ENCODE peak calls at places on chromosomes 6 and 20, in four cellular contexts. M, S, V and R are unnamed samples.

GRCh38 chr6:31723980-31724691 is 963 bp downstream of the MPIG6B start:
- DNase-seq in M (no peak), S (no peak), V (peak), R (no peak)

GRCh38 chr6:18327621-18328548 is 59.3 kb upstream of the RNF144B start:
- DNase-seq in M (no peak), S (no peak), V (peak), R (no peak)

GRCh38 chr6:108565893-108566292 is 5.2 kb downstream of the FOXO3 start:
- DNase-seq in M (peak), S (no peak), V (no peak), R (no peak)

GRCh38 chr6:7143161-7143974 is 35.6 kb downstream of the RREB1 start:
- DNase-seq in M (no peak), S (no peak), V (no peak), R (no peak)

GRCh38 chr6:47135772-47136171 is 93.6 kb upstream of the ADGRF1 start:
- DNase-seq in M (peak), S (no peak), V (no peak), R (no peak)

GRCh38 chr6:38696345-38696744 is 6.6 kb downstream of the GLO1 start:
- DNase-seq in M (no peak), S (no peak), V (peak), R (no peak)

GRCh38 chr6:5054427-5054873 is 30.7 kb upstream of the PPP1R3G start:
- DNase-seq in M (peak), S (no peak), V (no peak), R (no peak)

GRCh38 chr6:43014434-43014909 is 423 bp downstream of the KLHDC3 start:
- DNase-seq in M (peak), S (no peak), V (no peak), R (no peak)

GRCh38 chr20:6122111-6122872 is 538 bp downstream of the FERMT1 start:
- DNase-seq in M (peak), S (no peak), V (no peak), R (no peak)

GRCh38 chr20:37518606-37519507 is 2.2 kb upstream of the NNAT start:
- DNase-seq in M (no peak), S (no peak), V (no peak), R (no peak)

GRCh38 chr6:37554480-37554819 is 54.8 kb upstream of the CCDC167 start:
- DNase-seq in M (peak), S (no peak), V (no peak), R (no peak)

GRCh38 chr20:5400164-5400762 is 83.5 kb upstream of the PROKR2 start:
- DNase-seq in M (peak), S (no peak), V (no peak), R (no peak)

GRCh38 chr6:159961523-159961922 is 7.4 kb upstream of the IGF2R start:
- DNase-seq in M (peak), S (no peak), V (no peak), R (no peak)

GRCh38 chr20:5160882-5161281 is 34.1 kb downstream of the CDS2 start:
- DNase-seq in M (no peak), S (no peak), V (no peak), R (no peak)

GRCh38 chr20:41047975-41048305 is 19.3 kb downstream of the TOP1 start:
- DNase-seq in M (peak), S (no peak), V (no peak), R (no peak)

GRCh38 chr6:108801331-108801730 is 46.9 kb upstream of the ARMC2 start:
- DNase-seq in M (no peak), S (no peak), V (no peak), R (no peak)

GRCh38 chr20:32570401-32571190 is 14.5 kb downstream of the NOL4L start:
- DNase-seq in M (no peak), S (no peak), V (no peak), R (no peak)

GRCh38 chr6:14077193-14077853 is 40.2 kb upstream of the CD83 start:
- DNase-seq in M (no peak), S (no peak), V (no peak), R (no peak)

GRCh38 chr20:54351371-54352136 is 123.8 kb upstream of the DOK5 start:
- DNase-seq in M (no peak), S (no peak), V (no peak), R (no peak)

GRCh38 chr20:4090756-4091331 is 75.5 kb upstream of the RNF24 start:
- DNase-seq in M (peak), S (no peak), V (no peak), R (no peak)

GRCh38 chr6:148166339-148166949 is 176.2 kb upstream of the SASH1 start:
- DNase-seq in M (peak), S (no peak), V (no peak), R (no peak)

GRCh38 chr6:44898296-44898930 is 429.7 kb upstream of the RUNX2 start:
- DNase-seq in M (peak), S (no peak), V (no peak), R (no peak)

GRCh38 chr6:149267513-149268043 is 49.9 kb upstream of the TAB2 start:
- DNase-seq in M (no peak), S (no peak), V (no peak), R (no peak)

GRCh38 chr6:4374231-4374630 is 238.9 kb upstream of the ECI2 start:
- DNase-seq in M (no peak), S (no peak), V (no peak), R (no peak)

GRCh38 chr6:8131265-8131897 is 29.0 kb upstream of the EEF1E1 start:
- DNase-seq in M (peak), S (no peak), V (peak), R (no peak)

GRCh38 chr6:161618816-161619454 is 345.1 kb upstream of the AGPAT4 start:
- DNase-seq in M (peak), S (no peak), V (peak), R (no peak)

GRCh38 chr20:8370774-8371173 is 238.7 kb downstream of the PLCB1 start:
- DNase-seq in M (no peak), S (no peak), V (no peak), R (no peak)

GRCh38 chr6:6148192-6148815 is 141.6 kb upstream of the NRN1 start:
- DNase-seq in M (no peak), S (no peak), V (no peak), R (no peak)

GRCh38 chr20:13507646-13508045 is 131.1 kb downstream of the TASP1 start:
- DNase-seq in M (no peak), S (no peak), V (no peak), R (no peak)

GRCh38 chr6:42336431-42336830 is 115.3 kb downstream of the TRERF1 start:
- DNase-seq in M (no peak), S (no peak), V (peak), R (no peak)

GRCh38 chr6:257774-258173 is 34.5 kb upstream of the DUSP22 start:
- DNase-seq in M (no peak), S (no peak), V (no peak), R (no peak)

GRCh38 chr6:129679250-129679649 is 30.7 kb downstream of the ARHGAP18 start:
- DNase-seq in M (peak), S (no peak), V (no peak), R (no peak)

GRCh38 chr6:40791004-40791403 is 203.8 kb upstream of the LRFN2 start:
- DNase-seq in M (no peak), S (no peak), V (peak), R (no peak)

GRCh38 chr6:80338201-80338836 is 231.8 kb downstream of the BCKDHB start:
- DNase-seq in M (peak), S (peak), V (peak), R (peak)

GRCh38 chr6:75802366-75802765 is 53.3 kb downstream of the MYO6 start:
- DNase-seq in M (peak), S (no peak), V (no peak), R (no peak)

GRCh38 chr20:49481116-49481515 is 1.4 kb downstream of the KCNB1 start:
- DNase-seq in M (no peak), S (no peak), V (no peak), R (no peak)

GRCh38 chr20:49479785-49480184 is 2.7 kb downstream of the KCNB1 start:
- DNase-seq in M (no peak), S (no peak), V (peak), R (no peak)

GRCh38 chr20:49478754-49479689 is 3.4 kb downstream of the KCNB1 start:
- DNase-seq in M (no peak), S (no peak), V (no peak), R (no peak)

GRCh38 chr20:49482173-49482572 is 295 bp downstream of the KCNB1 start:
- DNase-seq in M (no peak), S (no peak), V (no peak), R (no peak)

GRCh38 chr20:49480236-49480635 is 2.2 kb downstream of the KCNB1 start:
- DNase-seq in M (no peak), S (no peak), V (peak), R (no peak)
- TF ChIP-seq CTCF in M (no peak), S (no peak), V (no peak), R (no peak)

GRCh38 chr6:28497893-28498292 is 17.7 kb downstream of the GPX6 start:
- DNase-seq in M (no peak), S (no peak), V (no peak), R (no peak)
- TF ChIP-seq CTCF in M (no peak), S (no peak), V (no peak), R (no peak)

GRCh38 chr6:26260791-26261484 is 104.1 kb upstream of the BTN3A2 start:
- DNase-seq in M (no peak), S (no peak), V (no peak), R (no peak)
- TF ChIP-seq CTCF in M (no peak), S (no peak), V (no peak), R (no peak)

GRCh38 chr6:68976260-68976659 is 341.2 kb downstream of the ADGRB3 start:
- DNase-seq in M (no peak), S (no peak), V (no peak), R (no peak)
- TF ChIP-seq CTCF in M (no peak), S (no peak), V (no peak), R (no peak)

DNA sequence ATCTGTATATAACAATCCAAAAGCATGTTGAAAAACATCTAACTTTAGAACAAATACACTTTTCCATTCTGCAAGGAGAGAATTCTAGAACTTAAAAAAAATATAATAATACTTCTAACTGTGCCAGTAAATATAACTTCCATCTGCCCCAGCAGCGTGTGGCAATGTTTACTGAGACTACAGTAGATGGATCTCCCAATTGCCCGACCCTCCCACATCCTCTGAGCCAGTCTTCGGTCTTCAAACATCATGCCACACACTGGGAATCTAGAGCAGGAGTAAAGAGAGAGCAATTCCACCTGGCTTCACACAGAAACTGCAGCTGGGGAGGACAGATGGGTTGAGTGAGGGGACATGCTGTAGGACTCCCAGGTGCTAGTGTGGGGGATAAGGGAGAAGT is 121.3 kb upstream of the NHSL1 start:
- DNase-seq in M (peak), S (no peak), V (no peak), R (no peak)
- TF ChIP-seq CTCF in M (no peak), S (no peak), V (no peak), R (no peak)

GRCh38 chr6:105793132-105793531 is 293.0 kb upstream of the PRDM1 start:
- DNase-seq in M (no peak), S (no peak), V (no peak), R (no peak)

GRCh38 chr6:105789935-105790334 is 296.2 kb upstream of the PRDM1 start:
- DNase-seq in M (no peak), S (no peak), V (no peak), R (no peak)

GRCh38 chr6:105791569-105792318 is 294.4 kb upstream of the PRDM1 start:
- DNase-seq in M (no peak), S (no peak), V (no peak), R (no peak)

GRCh38 chr6:105787747-105788146 is 298.4 kb upstream of the PRDM1 start:
- DNase-seq in M (no peak), S (no peak), V (no peak), R (no peak)

GRCh38 chr6:105790635-105791034 is 295.5 kb upstream of the PRDM1 start:
- DNase-seq in M (no peak), S (no peak), V (no peak), R (no peak)
- TF ChIP-seq CTCF in M (peak), S (no peak), V (peak), R (no peak)

GRCh38 chr20:61678437-61678836 is 387.2 kb downstream of the TAF4 start:
- DNase-seq in M (no peak), S (no peak), V (no peak), R (no peak)
- TF ChIP-seq CTCF in M (no peak), S (no peak), V (no peak), R (no peak)

DNA sequence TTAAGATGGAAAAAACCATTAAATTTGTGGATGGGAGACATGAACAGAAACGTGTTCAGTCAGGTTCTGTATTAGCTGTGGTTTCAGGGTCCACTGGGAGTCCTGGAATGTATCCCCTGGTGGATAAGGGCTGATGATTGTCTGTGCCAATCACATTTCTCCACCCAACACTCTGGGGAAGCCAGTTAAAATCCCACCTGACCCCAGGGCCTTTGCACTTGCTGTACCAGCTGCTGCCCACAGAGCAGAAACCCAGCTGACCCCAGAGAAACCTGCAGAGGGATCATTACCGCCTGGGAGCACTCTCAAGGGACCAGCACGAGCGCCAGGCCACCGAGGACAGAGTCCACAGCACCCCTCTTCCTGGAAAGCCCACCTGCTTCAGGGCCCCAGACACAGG is 260.7 kb downstream of the PREX1 start:
- DNase-seq in M (no peak), S (no peak), V (no peak), R (no peak)
- TF ChIP-seq CTCF in M (no peak), S (no peak), V (no peak), R (no peak)

DNA sequence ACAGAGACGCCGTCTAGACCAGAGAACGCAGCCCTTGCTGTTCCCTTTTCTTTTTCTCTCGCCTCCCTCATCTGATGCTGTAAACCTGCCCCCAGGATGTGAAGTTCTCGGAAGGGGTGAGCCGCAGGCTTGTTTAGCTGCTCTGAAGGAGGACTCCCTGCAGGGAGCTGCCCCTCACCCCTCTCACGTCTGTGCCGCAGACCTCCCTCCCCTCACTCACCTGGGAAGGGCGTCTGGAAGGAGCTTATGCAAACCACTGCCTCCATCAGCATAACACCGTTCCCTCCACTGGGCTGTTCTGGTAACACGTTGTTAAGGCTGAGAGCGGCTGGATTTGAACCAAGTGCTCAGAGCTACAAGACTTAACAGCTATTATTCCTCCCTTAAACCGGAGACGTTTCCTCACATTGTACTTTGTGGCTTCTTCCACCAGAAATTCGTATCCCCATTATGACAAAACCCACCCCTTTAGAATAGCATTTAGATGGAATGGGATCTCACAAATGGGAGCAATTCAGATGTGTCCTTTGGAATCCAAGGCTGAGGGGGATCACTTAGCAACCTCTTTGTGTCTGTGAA is 99.8 kb downstream of the SMOC2 start:
- DNase-seq in M (no peak), S (no peak), V (no peak), R (no peak)
- TF ChIP-seq CTCF in M (no peak), S (no peak), V (no peak), R (no peak)